ENCODE peak calls at places on chromosomes 4 and X, in nine cellular contexts. E, P, R, G, Z, A, O, H and L are unnamed samples.

GRCh38 chrX:119118780-119119395 is 8.7 kb downstream of the KIAA1210 start:
- DNase-seq in E (peak), P (peak), R (peak), G (peak), Z (peak), A (peak), O (peak), H (peak), L (peak)

GRCh38 chrX:734411-734810 is 103.8 kb downstream of the SHOX start:
- DNase-seq in E (no peak), P (no peak), R (no peak), G (no peak), Z (no peak), A (no peak), O (no peak), H (no peak), L (no peak)

GRCh38 chrX:17608898-17609297 is 128.4 kb upstream of the SCML1 start:
- DNase-seq in E (no peak), P (no peak), R (no peak), G (no peak), Z (no peak), A (no peak), O (no peak), H (no peak), L (no peak)

GRCh38 chrX:65581661-65582339 is 47.2 kb upstream of the LAS1L start:
- DNase-seq in E (no peak), P (no peak), R (peak), G (peak), Z (peak), A (no peak), O (peak), H (peak), L (peak)

GRCh38 chr4:1192091-1192492 is 19.7 kb upstream of the SPON2 start:
- DNase-seq in E (peak), P (peak), R (peak), G (peak), Z (peak), A (no peak), O (no peak), H (peak), L (no peak)

GRCh38 chrX:150906694-150907093 is 8.2 kb upstream of the CD99L2 start:
- DNase-seq in E (no peak), P (no peak), R (no peak), G (no peak), Z (no peak), A (no peak), O (no peak), H (no peak), L (no peak)

GRCh38 chr4:57404463-57404862 is 294.3 kb upstream of the IGFBP7 start:
- DNase-seq in E (no peak), P (no peak), R (no peak), G (no peak), Z (no peak), A (no peak), O (no peak), H (no peak), L (no peak)

GRCh38 chr4:632391-632790 is 7.0 kb downstream of the PDE6B start:
- DNase-seq in E (no peak), P (no peak), R (no peak), G (no peak), Z (peak), A (no peak), O (no peak), H (no peak), L (no peak)

GRCh38 chrX:107674480-107675364 is 46.4 kb downstream of the PRPS1 start:
- DNase-seq in E (peak), P (peak), R (no peak), G (no peak), Z (peak), A (no peak), O (no peak), H (peak), L (no peak)

GRCh38 chr4:3388461-3389185 is 53.1 kb upstream of the HGFAC start:
- DNase-seq in E (no peak), P (peak), R (no peak), G (peak), Z (no peak), A (no peak), O (no peak), H (no peak), L (no peak)

GRCh38 chrX:153931151-153931550 is 3.7 kb downstream of the NAA10 start:
- DNase-seq in E (no peak), P (no peak), R (no peak), G (no peak), Z (no peak), A (no peak), O (no peak), H (no peak), L (no peak)

GRCh38 chrX:17689971-17690409 is 47.3 kb upstream of the SCML1 start:
- DNase-seq in E (no peak), P (no peak), R (peak), G (peak), Z (no peak), A (peak), O (peak), H (peak), L (peak)

GRCh38 chr4:122003335-122003734 is 51.5 kb upstream of the TRPC3 start:
- DNase-seq in E (no peak), P (no peak), R (peak), G (no peak), Z (no peak), A (peak), O (no peak), H (no peak), L (peak)

GRCh38 chrX:16222123-16222522 is 54.8 kb downstream of the MAGEB17 start:
- DNase-seq in E (no peak), P (no peak), R (no peak), G (no peak), Z (no peak), A (no peak), O (no peak), H (no peak), L (no peak)

GRCh38 chr4:14943749-14944148 is 58.5 kb upstream of the CPEB2 start:
- DNase-seq in E (no peak), P (no peak), R (no peak), G (no peak), Z (no peak), A (no peak), O (no peak), H (no peak), L (no peak)